ENCODE peak calls at places on chromosomes 12 and 14, in four cellular contexts. Z is body of pancreas, I is stomach, J is A549. V is an unnamed sample.

GRCh38 chr12:13564266-13564810 is 367.8 kb downstream of the EMP1 start:
- DNase-seq in Z (no peak), I (no peak), J (no peak), V (no peak)

GRCh38 chr12:28035483-28035882 is 63.0 kb upstream of the PTHLH start:
- DNase-seq in Z (no peak), I (no peak), J (no peak), V (no peak)

GRCh38 chr14:26597136-26598080 is at the start of gene NOVA1:
- DNase-seq in Z (peak; percentile 11), I (no peak), J (peak; percentile 3), V (no peak)

GRCh38 chr14:93045965-93046695 is 69.6 kb downstream of the ITPK1 start:
- DNase-seq in Z (no peak), I (no peak), J (no peak), V (no peak)

GRCh38 chr12:123853401-123854070 is 91.4 kb downstream of the DNAH10 start:
- DNase-seq in Z (no peak), I (no peak), J (no peak), V (no peak)

GRCh38 chr12:113135178-113136127 is at the start of gene RASAL1:
- DNase-seq in Z (peak; percentile 67), I (peak; percentile 79), J (peak; percentile 86), V (peak; percentile 90)

GRCh38 chr12:53585726-53586125 is 40.5 kb downstream of the ATF7 start:
- DNase-seq in Z (no peak), I (no peak), J (no peak), V (no peak)

GRCh38 chr14:51488569-51489220 is 163.0 kb upstream of the FRMD6 start:
- DNase-seq in Z (no peak), I (no peak), J (no peak), V (no peak)

GRCh38 chr14:51119411-51120051 is 24.6 kb upstream of the TRIM9 start:
- DNase-seq in Z (no peak), I (no peak), J (no peak), V (no peak)

GRCh38 chr14:35931346-35931745 is 105.2 kb downstream of the BRMS1L start:
- DNase-seq in Z (no peak), I (no peak), J (no peak), V (no peak)

GRCh38 chr12:101044512-101045074 is 165.4 kb downstream of the SLC5A8 start:
- DNase-seq in Z (no peak), I (no peak), J (no peak), V (no peak)

GRCh38 chr14:69038449-69039286 is 59.6 kb upstream of the ACTN1 start:
- DNase-seq in Z (no peak), I (no peak), J (peak; percentile 35), V (no peak)

GRCh38 chr14:100898465-100898864 is 5.1 kb downstream of the RTL1 start:
- DNase-seq in Z (peak; percentile 9), I (no peak), J (no peak), V (no peak)

GRCh38 chr12:101655400-101655799 is 42.0 kb upstream of the CHPT1 start:
- DNase-seq in Z (no peak), I (no peak), J (no peak), V (no peak)

GRCh38 chr14:68616255-68616902 is 176.5 kb downstream of the ZFP36L1 start:
- DNase-seq in Z (no peak), I (no peak), J (no peak), V (no peak)

GRCh38 chr12:116878567-116879508 is 2.4 kb downstream of the HRK start:
- DNase-seq in Z (no peak), I (no peak), J (no peak), V (no peak)

GRCh38 chr12:20624718-20625117 is 70.4 kb upstream of the SLCO1C1 start:
- DNase-seq in Z (no peak), I (no peak), J (no peak), V (peak; percentile 27)

GRCh38 chr14:105805701-105806100 is 279.3 kb downstream of the TMEM121 start:
- DNase-seq in Z (no peak), I (no peak), J (no peak), V (no peak)
- H3K9me3 ChIP-seq in Z (no peaks in the 10 kb centered on the region), I (peaks cover 46% of the 10 kb centered on the region), J (peaks cover 2% of the 10 kb centered on the region), V (no peaks in the 10 kb centered on the region)

GRCh38 chr12:25996677-25997076 is 38.2 kb downstream of the RASSF8 start:
- DNase-seq in Z (no peak), I (no peak), J (no peak), V (no peak)

GRCh38 chr12:25994901-25995625 is 36.6 kb downstream of the RASSF8 start:
- DNase-seq in Z (no peak), I (no peak), J (no peak), V (no peak)

GRCh38 chr12:25995906-25996305 is 37.4 kb downstream of the RASSF8 start:
- DNase-seq in Z (no peak), I (no peak), J (no peak), V (no peak)

GRCh38 chr12:25994252-25994651 is 35.8 kb downstream of the RASSF8 start:
- DNase-seq in Z (no peak), I (no peak), J (no peak), V (no peak)

DNA sequence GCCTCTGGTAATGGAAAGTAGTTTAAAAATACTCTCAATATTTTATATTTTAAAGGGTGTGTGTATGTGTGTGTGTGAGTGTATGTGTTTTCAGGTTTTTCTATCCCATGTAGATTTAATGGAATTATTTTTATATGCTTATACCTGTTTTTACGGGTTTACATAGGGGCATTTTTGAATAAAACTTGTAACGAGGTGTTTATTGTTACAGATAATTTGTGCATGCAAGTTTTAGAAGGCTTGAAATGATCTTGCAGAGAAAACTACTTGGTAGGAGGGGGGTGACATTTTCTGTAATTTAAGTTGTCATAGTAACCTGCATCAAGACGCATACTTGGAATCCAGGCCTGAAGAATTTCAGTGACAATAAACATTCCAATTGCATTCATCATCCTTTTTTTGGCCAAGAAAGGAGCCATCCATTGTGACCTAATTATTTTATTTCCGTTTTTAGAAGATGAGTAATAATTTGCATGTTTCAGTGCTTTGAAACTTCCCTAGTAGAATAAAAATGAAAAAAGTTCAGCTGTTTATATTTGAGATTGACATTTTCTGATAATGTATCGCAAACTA is 39.0 kb downstream of the RASSF8 start:
- DNase-seq in Z (no peak), I (no peak), J (peak; percentile 25), V (no peak)
- H3K4me1 ChIP-seq in Z (peaks cover 10% of the 10 kb centered on the region), I (no peaks in the 10 kb centered on the region), J (peaks cover 18% of the 10 kb centered on the region), V (peaks cover 40% of the 10 kb centered on the region)

GRCh38 chr12:48997719-48998496 is 1.3 kb downstream of the DDN start:
- DNase-seq in Z (no peak), I (peak; percentile 40), J (peak; percentile 87), V (no peak)

GRCh38 chr12:48999371-49000131 is at the start of gene DDN:
- DNase-seq in Z (peak; percentile 40), I (peak; percentile 46), J (no peak), V (peak; percentile 88)

GRCh38 chr12:48998497-48999353 is 450 bp downstream of the DDN start:
- DNase-seq in Z (no peak), I (peak; percentile 38), J (no peak), V (no peak)

GRCh38 chr12:48995061-48995879 is 3.9 kb downstream of the DDN start:
- DNase-seq in Z (peak; percentile 85), I (peak; percentile 86), J (peak; percentile 99), V (peak; percentile 93)

DNA sequence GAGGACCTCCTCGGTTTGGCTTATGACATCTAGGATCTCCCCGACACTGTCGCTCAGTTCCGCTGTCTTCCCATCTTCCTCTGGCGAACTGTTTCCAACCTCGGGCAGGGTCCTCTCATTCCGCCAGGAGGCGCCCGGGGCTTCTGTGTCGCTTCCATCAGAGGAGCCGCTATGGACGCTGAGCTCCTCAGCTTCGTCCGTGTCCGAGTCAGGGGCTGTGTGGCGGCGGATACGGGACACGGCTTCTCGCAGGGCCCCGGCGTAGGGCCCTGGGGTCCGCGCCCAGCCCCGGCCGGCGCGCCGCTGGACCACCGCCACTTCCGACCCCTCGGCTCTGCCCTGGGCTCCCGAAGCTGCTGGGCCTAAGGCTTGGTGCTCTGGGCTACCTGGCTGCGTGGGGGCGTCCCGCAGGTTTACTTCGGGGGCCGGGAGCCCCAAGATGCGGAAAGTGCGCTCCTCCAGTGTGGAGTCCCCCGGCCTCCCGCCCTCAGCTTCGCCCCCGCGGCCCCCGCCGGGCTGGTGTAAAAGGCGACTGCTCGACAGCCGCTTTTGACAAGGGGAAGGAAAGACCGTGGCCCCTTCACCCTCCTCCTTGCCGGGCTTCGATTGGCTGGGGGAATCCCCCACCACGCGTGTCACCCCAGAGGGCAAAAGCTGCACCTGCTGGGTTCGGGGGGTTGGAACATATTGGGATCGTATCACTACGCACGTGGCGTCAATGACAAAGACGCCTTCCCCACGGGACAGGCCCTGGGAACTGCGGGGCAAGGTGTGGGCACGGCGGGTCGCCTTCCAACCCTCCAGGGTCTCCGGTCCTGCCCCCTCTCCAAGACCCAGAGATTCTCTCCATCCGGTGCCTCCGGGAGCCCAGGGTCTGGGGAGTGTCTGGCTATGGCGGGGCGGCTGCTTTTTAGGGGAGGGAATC is 2.1 kb downstream of the DDN start:
- DNase-seq in Z (peak; percentile 70), I (peak; percentile 81), J (peak; percentile 94), V (peak; percentile 87)
- H3K4me3 ChIP-seq in Z (no peak overlapping the region), I (peak overlapping the region; percentile 57), J (peak overlapping the region; percentile 37), V (peak overlapping the region; percentile 46)

DNA sequence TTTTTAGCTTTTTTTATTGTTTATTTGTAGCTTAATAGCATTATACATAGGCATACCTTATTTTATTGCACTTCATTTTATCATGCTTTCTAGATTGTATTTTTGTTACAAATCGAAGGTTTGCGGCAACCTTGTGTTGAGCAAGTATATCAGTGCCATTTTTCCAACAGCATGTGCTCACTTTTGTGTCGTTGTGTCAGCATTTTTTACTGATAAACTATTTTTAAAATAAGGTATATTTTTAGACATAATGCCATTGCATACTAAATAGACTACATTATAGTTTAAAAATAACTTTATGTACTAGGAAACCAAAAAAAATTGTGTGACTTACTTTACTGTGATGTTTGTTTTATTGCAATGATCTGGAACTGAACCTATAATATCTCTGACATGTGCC is 56.2 kb upstream of the RESF1 start:
- DNase-seq in Z (no peak), I (no peak), J (no peak), V (no peak)
- H3K9me3 ChIP-seq in Z (no peaks in the 10 kb centered on the region), I (peaks cover 24% of the 10 kb centered on the region), J (peaks cover 28% of the 10 kb centered on the region), V (peaks cover 6% of the 10 kb centered on the region)

GRCh38 chr14:70934084-70934483 is 26.8 kb downstream of the PCNX1 start:
- DNase-seq in Z (no peak), I (no peak), J (no peak), V (no peak)
- H3K4me1 ChIP-seq in Z (peaks cover 13% of the 10 kb centered on the region), I (peaks cover 8% of the 10 kb centered on the region), J (peaks cover 21% of the 10 kb centered on the region), V (peaks cover 4% of the 10 kb centered on the region)